ENCODE peak calls at places on chromosomes 16 and 17, in six cellular contexts. H, J, Q, P, R and K are unnamed samples.

GRCh38 chr16:54140057-54140787 is 146.4 kb downstream of the IRX3 start:
- DNase-seq in H (no peak), J (peak), Q (no peak), P (no peak), R (no peak), K (no peak)

GRCh38 chr17:81322271-81323082 is 27.4 kb upstream of the SLC38A10 start:
- DNase-seq in H (no peak), J (no peak), Q (no peak), P (no peak), R (peak), K (peak)

GRCh38 chr17:7263071-7263800 is 958 bp upstream of the CLDN7 start:
- DNase-seq in H (no peak), J (no peak), Q (no peak), P (no peak), R (no peak), K (no peak)

GRCh38 chr17:76493505-76494167 is 7.6 kb downstream of the RHBDF2 start:
- DNase-seq in H (no peak), J (no peak), Q (no peak), P (no peak), R (peak), K (no peak)

GRCh38 chr16:84175351-84176081 is 11.3 kb downstream of the TAF1C start:
- DNase-seq in H (no peak), J (no peak), Q (no peak), P (no peak), R (peak), K (peak)

GRCh38 chr16:80063028-80063767 is 462.7 kb upstream of the MAF start:
- DNase-seq in H (no peak), J (no peak), Q (no peak), P (no peak), R (no peak), K (peak)

GRCh38 chr16:87661561-87661960 is 59.3 kb downstream of the JPH3 start:
- DNase-seq in H (no peak), J (peak), Q (peak), P (no peak), R (peak), K (peak)

GRCh38 chr17:27396941-27397340 is 59.3 kb upstream of the KSR1 start:
- DNase-seq in H (peak), J (peak), Q (peak), P (no peak), R (no peak), K (peak)

GRCh38 chr16:85821441-85821901 is 22.0 kb downstream of the COX4I1 start:
- DNase-seq in H (no peak), J (peak), Q (peak), P (peak), R (peak), K (peak)

GRCh38 chr16:55905651-55906050 is 30.5 kb upstream of the CES5A start:
- DNase-seq in H (no peak), J (no peak), Q (no peak), P (no peak), R (no peak), K (no peak)

GRCh38 chr17:66177048-66177447 is 14.9 kb downstream of the CEP112 start:
- DNase-seq in H (no peak), J (no peak), Q (no peak), P (no peak), R (no peak), K (no peak)

GRCh38 chr16:88739139-88739974 is 33.1 kb downstream of the CTU2 start:
- DNase-seq in H (no peak), J (no peak), Q (no peak), P (no peak), R (no peak), K (no peak)

GRCh38 chr16:67727521-67728485 is 8.7 kb upstream of the GFOD2 start:
- DNase-seq in H (no peak), J (no peak), Q (no peak), P (no peak), R (no peak), K (no peak)

GRCh38 chr16:54284319-54284930 is 2.2 kb downstream of the IRX3 start:
- DNase-seq in H (no peak), J (no peak), Q (no peak), P (no peak), R (no peak), K (peak)

GRCh38 chr17:76995352-76996105 is 127.3 kb downstream of the MGAT5B start:
- DNase-seq in H (no peak), J (no peak), Q (no peak), P (no peak), R (no peak), K (no peak)

GRCh38 chr16:364595-365491 is 5.5 kb downstream of the MRPL28 start:
- DNase-seq in H (no peak), J (no peak), Q (no peak), P (no peak), R (no peak), K (peak)

GRCh38 chr16:26078971-26079370 is 387.2 kb downstream of the HS3ST4 start:
- DNase-seq in H (no peak), J (no peak), Q (no peak), P (no peak), R (no peak), K (no peak)

GRCh38 chr17:68127914-68128313 is 92.4 kb downstream of the KPNA2 start:
- DNase-seq in H (no peak), J (no peak), Q (no peak), P (no peak), R (no peak), K (no peak)

GRCh38 chr16:76583995-76584394 is 306.8 kb downstream of the CNTNAP4 start:
- DNase-seq in H (no peak), J (no peak), Q (no peak), P (no peak), R (no peak), K (no peak)

GRCh38 chr17:60423865-60424264 is 1.6 kb downstream of the CHCT1 start:
- DNase-seq in H (no peak), J (no peak), Q (no peak), P (no peak), R (no peak), K (no peak)

GRCh38 chr17:343211-343610 is 9.4 kb downstream of the RPH3AL start:
- DNase-seq in H (no peak), J (no peak), Q (no peak), P (no peak), R (no peak), K (no peak)

GRCh38 chr17:58691701-58692238 is at the start of gene TEX14:
- DNase-seq in H (no peak), J (no peak), Q (no peak), P (no peak), R (no peak), K (no peak)

GRCh38 chr17:56912105-56912999 is 1.5 kb downstream of the TRIM25 start:
- DNase-seq in H (no peak), J (no peak), Q (peak), P (no peak), R (no peak), K (peak)

GRCh38 chr17:7438050-7438614 is 1.2 kb upstream of the FGF11 start:
- DNase-seq in H (no peak), J (no peak), Q (peak), P (no peak), R (no peak), K (peak)

GRCh38 chr17:5078106-5079028 is at the start of gene ZFP3:
- DNase-seq in H (peak), J (peak), Q (peak), P (peak), R (no peak), K (peak)

GRCh38 chr17:49766918-49767530 is 3.1 kb upstream of the FAM117A start:
- DNase-seq in H (no peak), J (no peak), Q (no peak), P (no peak), R (no peak), K (no peak)

GRCh38 chr17:17648762-17649161 is 32.5 kb upstream of the RAI1 start:
- DNase-seq in H (no peak), J (peak), Q (no peak), P (no peak), R (no peak), K (peak)

GRCh38 chr17:28615260-28615940 is 1.4 kb upstream of the RSKR start:
- DNase-seq in H (no peak), J (no peak), Q (no peak), P (no peak), R (no peak), K (no peak)

GRCh38 chr17:2841606-2842005 is 45.4 kb downstream of the RAP1GAP2 start:
- DNase-seq in H (no peak), J (no peak), Q (no peak), P (no peak), R (no peak), K (no peak)

GRCh38 chr17:48129981-48130380 is 22.4 kb downstream of the SNX11 start:
- DNase-seq in H (no peak), J (no peak), Q (no peak), P (no peak), R (no peak), K (no peak)

GRCh38 chr17:45942284-45942683 is 47.9 kb downstream of the MAPT start:
- DNase-seq in H (no peak), J (peak), Q (peak), P (no peak), R (no peak), K (peak)

GRCh38 chr16:69150146-69150865 is 17.9 kb downstream of the UTP4 start:
- DNase-seq in H (no peak), J (peak), Q (no peak), P (peak), R (peak), K (peak)

GRCh38 chr17:45430738-45431530 is 1.7 kb downstream of the ARHGAP27 start:
- DNase-seq in H (no peak), J (no peak), Q (peak), P (no peak), R (peak), K (peak)